ENCODE peak calls at places on chromosomes 2 and 18, in seven cellular contexts. G is neural progenitor cell, Z is H9, E is MM.1S, J is fibroblast of lung, P is osteoblast, D is K562. U is an unnamed sample.

GRCh38 chr2:15412779-15413178 is 148.4 kb downstream of the NBAS start:
- DNase-seq in G (no peak), Z (no peak), E (no peak), J (no peak), P (no peak), D (no peak), U (no peak)

GRCh38 chr18:73793386-73793785 is 354.2 kb downstream of the FBXO15 start:
- DNase-seq in G (no peak), Z (no peak), E (no peak), J (no peak), P (peak; percentile 71), D (no peak), U (peak; percentile 6)

GRCh38 chr18:68791801-68792200 is 6.1 kb upstream of the CCDC102B start:
- DNase-seq in G (no peak), Z (no peak), E (no peak), J (peak; percentile 86), P (peak; percentile 31), D (no peak), U (no peak)

GRCh38 chr2:99278793-99279291 is 22.2 kb downstream of the LYG1 start:
- DNase-seq in G (no peak), Z (no peak), E (no peak), J (peak; percentile 74), P (peak; percentile 88), D (no peak), U (no peak)

GRCh38 chr2:143930891-143931290 is 589.0 kb downstream of the ZEB2 start:
- DNase-seq in G (no peak), Z (no peak), E (no peak), J (no peak), P (no peak), D (no peak), U (no peak)

GRCh38 chr2:10216677-10217498 is 85.8 kb upstream of the HPCAL1 start:
- DNase-seq in G (no peak), Z (no peak), E (no peak), J (no peak), P (peak; percentile 87), D (peak; percentile 39), U (no peak)

GRCh38 chr2:238250896-238251295 is 11.1 kb upstream of the HES6 start:
- DNase-seq in G (no peak), Z (no peak), E (no peak), J (no peak), P (no peak), D (no peak), U (no peak)

GRCh38 chr2:239722760-239723448 is 302.2 kb downstream of the NDUFA10 start:
- DNase-seq in G (no peak), Z (peak; percentile 20), E (no peak), J (no peak), P (peak; percentile 47), D (no peak), U (no peak)

GRCh38 chr2:48265169-48266013 is 264.6 kb upstream of the STON1 start:
- DNase-seq in G (no peak), Z (no peak), E (no peak), J (no peak), P (no peak), D (peak; percentile 70), U (no peak)

GRCh38 chr2:44655401-44655864 is 286.1 kb upstream of the SIX3 start:
- DNase-seq in G (no peak), Z (no peak), E (no peak), J (no peak), P (no peak), D (no peak), U (no peak)

GRCh38 chr18:49812321-49813070 is 837 bp downstream of the ACAA2 start:
- DNase-seq in G (no peak), Z (no peak), E (no peak), J (no peak), P (peak; percentile 80), D (no peak), U (no peak)

GRCh38 chr18:77088977-77089795 is 43.4 kb downstream of the MBP start:
- DNase-seq in G (no peak), Z (peak; percentile 98), E (no peak), J (no peak), P (no peak), D (no peak), U (peak; percentile 96)

GRCh38 chr2:208049006-208049405 is 23.7 kb upstream of the PLEKHM3 start:
- DNase-seq in G (no peak), Z (no peak), E (no peak), J (no peak), P (no peak), D (no peak), U (no peak)

GRCh38 chr2:171432206-171432968 is 1.4 kb downstream of the METTL8 start:
- DNase-seq in G (no peak), Z (no peak), E (no peak), J (no peak), P (peak; percentile 11), D (no peak), U (no peak)

GRCh38 chr2:121907905-121908304 is 152.5 kb downstream of the TSN start:
- DNase-seq in G (peak; percentile 43), Z (no peak), E (no peak), J (no peak), P (no peak), D (no peak), U (no peak)

GRCh38 chr2:234949762-234950434 is 1.9 kb upstream of the SH3BP4 start:
- DNase-seq in G (no peak), Z (no peak), E (no peak), J (peak; percentile 100), P (peak; percentile 98), D (no peak), U (peak; percentile 67)

GRCh38 chr2:212843409-212844199 is 305.0 kb upstream of the ERBB4 start:
- DNase-seq in G (no peak), Z (no peak), E (no peak), J (peak; percentile 58), P (peak; percentile 72), D (no peak), U (no peak)

GRCh38 chr18:45617284-45617683 is 2.0 kb downstream of the SLC14A2 start:
- DNase-seq in G (no peak), Z (no peak), E (no peak), J (peak; percentile 92), P (peak; percentile 98), D (no peak), U (peak; percentile 66)

GRCh38 chr2:233202531-233202944 is 48.9 kb upstream of the ATG16L1 start:
- DNase-seq in G (no peak), Z (no peak), E (no peak), J (no peak), P (no peak), D (no peak), U (no peak)

GRCh38 chr2:32947076-32947483 is 327 bp downstream of the LTBP1 start:
- DNase-seq in G (no peak), Z (no peak), E (peak; percentile 19), J (no peak), P (no peak), D (peak; percentile 63), U (no peak)

GRCh38 chr2:1487758-1488715 is 74.8 kb downstream of the TPO start:
- DNase-seq in G (peak; percentile 14), Z (no peak), E (no peak), J (no peak), P (peak; percentile 72), D (no peak), U (no peak)

GRCh38 chr18:53261241-53261640 is 921.2 kb downstream of the DCC start:
- DNase-seq in G (no peak), Z (no peak), E (no peak), J (no peak), P (no peak), D (no peak), U (no peak)

GRCh38 chr2:126792993-126793392 is 105.7 kb upstream of the TEX51 start:
- DNase-seq in G (no peak), Z (no peak), E (no peak), J (no peak), P (no peak), D (no peak), U (no peak)

GRCh38 chr2:165112133-165112573 is 91.7 kb downstream of the SCN3A start:
- DNase-seq in G (no peak), Z (no peak), E (no peak), J (no peak), P (no peak), D (no peak), U (no peak)

GRCh38 chr18:5309888-5310470 is 14.5 kb upstream of the ZBTB14 start:
- DNase-seq in G (no peak), Z (no peak), E (peak; percentile 79), J (no peak), P (no peak), D (no peak), U (no peak)

GRCh38 chr2:4791488-4791887 is 900.7 kb upstream of the SOX11 start:
- DNase-seq in G (no peak), Z (no peak), E (no peak), J (no peak), P (no peak), D (no peak), U (no peak)

GRCh38 chr2:4792126-4792525 is 900.1 kb upstream of the SOX11 start:
- DNase-seq in G (no peak), Z (no peak), E (no peak), J (no peak), P (no peak), D (no peak), U (no peak)
- TF ChIP-seq CTCF in G (no peak), Z (no peak), E (no peak), J (no peak), P (no peak), D (no peak), U (no peak)

DNA sequence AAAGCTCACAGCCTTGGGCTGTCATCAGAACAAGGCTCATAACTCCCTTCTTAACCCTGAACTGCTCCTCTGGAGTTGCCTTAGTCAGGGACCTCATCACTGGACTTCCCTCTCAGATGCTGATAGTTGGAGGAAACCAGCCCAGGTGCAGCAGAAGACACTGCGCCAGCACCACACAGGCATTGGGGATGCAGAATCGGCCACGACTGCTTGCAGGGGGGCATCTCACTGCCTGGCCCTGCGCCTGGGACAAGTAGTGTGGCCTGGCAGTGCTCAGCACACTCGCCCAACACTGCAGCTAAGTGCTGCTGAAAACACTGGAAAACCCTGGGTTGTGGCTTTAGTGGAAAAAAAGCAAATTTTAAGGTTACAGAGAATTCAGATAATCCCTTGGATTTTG is 68.7 kb downstream of the NCK2 start:
- DNase-seq in G (no peak), Z (no peak), E (no peak), J (no peak), P (no peak), D (no peak), U (no peak)
- H3K4me1 ChIP-seq in G (peaks cover 39% of the 10 kb centered on the region), Z (peaks cover 8% of the 10 kb centered on the region), E (peaks cover 63% of the 10 kb centered on the region), J (peaks cover 10% of the 10 kb centered on the region), P (peaks cover 20% of the 10 kb centered on the region), D (peaks cover 18% of the 10 kb centered on the region), U (no peaks in the 10 kb centered on the region)

GRCh38 chr2:11343626-11344341 is 652 bp downstream of the ROCK2 start:
- DNase-seq in G (peak; percentile 74), Z (peak; percentile 66), E (peak; percentile 37), J (no peak), P (peak; percentile 80), D (peak; percentile 46), U (peak; percentile 58)
- H3K79me2 ChIP-seq in G (peaks cover 53% of the 10 kb centered on the region), Z (peaks cover 17% of the 10 kb centered on the region), E (peaks cover 50% of the 10 kb centered on the region), J (peaks cover 52% of the 10 kb centered on the region), P (peaks cover 51% of the 10 kb centered on the region), D (peaks cover 55% of the 10 kb centered on the region), U (peaks cover 53% of the 10 kb centered on the region)

DNA sequence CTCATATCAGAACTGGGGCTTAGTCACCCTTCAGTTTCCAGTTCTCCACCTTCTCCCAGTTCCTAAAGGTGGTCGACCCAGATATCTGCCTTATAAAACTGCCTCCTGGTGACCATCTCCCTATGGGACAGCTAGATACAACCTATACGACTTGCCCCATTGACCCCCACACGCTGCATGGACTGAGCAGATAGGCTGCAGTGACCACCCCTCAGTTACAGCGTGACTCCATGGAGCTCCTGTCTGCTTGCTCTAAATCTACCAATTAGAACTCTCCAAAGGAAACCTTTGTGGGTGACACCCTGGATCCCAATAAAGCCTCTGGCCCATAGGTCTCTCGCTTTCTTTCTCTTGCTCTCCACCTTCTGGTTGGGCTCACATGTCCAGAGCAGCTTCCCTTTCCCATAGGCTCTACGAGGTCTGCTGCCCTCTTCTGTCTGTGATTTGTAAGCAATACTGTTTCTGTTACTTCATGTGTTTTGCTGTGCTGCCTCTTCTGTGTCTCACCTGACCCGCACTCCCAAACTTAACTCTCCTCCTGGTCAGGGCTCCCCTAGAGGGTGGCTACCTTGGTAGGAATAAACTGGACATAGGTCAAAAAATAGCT is 971.3 kb upstream of the FAM98A start:
- DNase-seq in G (peak; percentile 40), Z (peak; percentile 63), E (peak; percentile 35), J (no peak), P (no peak), D (no peak), U (no peak)
- TF ChIP-seq CTCF in G (peak; percentile 44), Z (peak; percentile 66), E (peak; percentile 51), J (no peak), P (no peak), D (no peak), U (peak; percentile 35)